ENCODE peak calls at places on chromosomes 12 and 14, in four cellular contexts. One of them, this sample, is unnamed.
A peak's percentile ranks its signal among the peaks of the same experiment; 100 is the strongest.

GRCh38 chr14:68978550-68978911 is 571 bp downstream of the ACTN1 start:
- DNase-seq in left ventricle myocardium inferior: peak; percentile 71
- DNase-seq in spleen: peak; percentile 90
- DNase-seq in mucosa of descending colon: peak; percentile 78
- DNase-seq in this sample: peak; percentile 22

GRCh38 chr14:55938249-55938791 is 179.9 kb upstream of the PELI2 start:
- DNase-seq in left ventricle myocardium inferior: peak; percentile 55
- DNase-seq in spleen: no peak
- DNase-seq in mucosa of descending colon: no peak
- DNase-seq in this sample: no peak

GRCh38 chr12:71440393-71441349 is 1.1 kb downstream of the LGR5 start:
- DNase-seq in left ventricle myocardium inferior: no peak
- DNase-seq in spleen: peak; percentile 62
- DNase-seq in mucosa of descending colon: peak; percentile 54
- DNase-seq in this sample: no peak

GRCh38 chr12:91704446-91704845 is 441.2 kb downstream of the BTG1 start:
- DNase-seq in left ventricle myocardium inferior: no peak
- DNase-seq in spleen: no peak
- DNase-seq in mucosa of descending colon: no peak
- DNase-seq in this sample: no peak

GRCh38 chr12:128786741-128787391 is 36.9 kb downstream of the SLC15A4 start:
- DNase-seq in left ventricle myocardium inferior: no peak
- DNase-seq in spleen: no peak
- DNase-seq in mucosa of descending colon: no peak
- DNase-seq in this sample: no peak

GRCh38 chr14:23470947-23471346 is 1.4 kb downstream of the NGDN start:
- DNase-seq in left ventricle myocardium inferior: no peak
- DNase-seq in spleen: no peak
- DNase-seq in mucosa of descending colon: no peak
- DNase-seq in this sample: no peak

GRCh38 chr12:89040146-89040964 is 311.9 kb downstream of the DUSP6 start:
- DNase-seq in left ventricle myocardium inferior: no peak
- DNase-seq in spleen: peak; percentile 91
- DNase-seq in mucosa of descending colon: peak; percentile 71
- DNase-seq in this sample: no peak

GRCh38 chr14:99199854-99200653 is 71.9 kb downstream of the BCL11B start:
- DNase-seq in left ventricle myocardium inferior: peak; percentile 53
- DNase-seq in spleen: no peak
- DNase-seq in mucosa of descending colon: no peak
- DNase-seq in this sample: no peak

GRCh38 chr14:93301821-93302447 is 30.9 kb downstream of the BTBD7 start:
- DNase-seq in left ventricle myocardium inferior: no peak
- DNase-seq in spleen: no peak
- DNase-seq in mucosa of descending colon: no peak
- DNase-seq in this sample: no peak

GRCh38 chr12:100435948-100436347 is 37.7 kb upstream of the NR1H4 start:
- DNase-seq in left ventricle myocardium inferior: no peak
- DNase-seq in spleen: no peak
- DNase-seq in mucosa of descending colon: no peak
- DNase-seq in this sample: no peak

GRCh38 chr12:51942501-51943000 is 8.9 kb upstream of the ACVR1B start:
- DNase-seq in left ventricle myocardium inferior: no peak
- DNase-seq in spleen: no peak
- DNase-seq in mucosa of descending colon: no peak
- DNase-seq in this sample: no peak

GRCh38 chr12:106205208-106206069 is 42.4 kb downstream of the CKAP4 start:
- DNase-seq in left ventricle myocardium inferior: peak; percentile 68
- DNase-seq in spleen: peak; percentile 46
- DNase-seq in mucosa of descending colon: no peak
- DNase-seq in this sample: no peak

GRCh38 chr14:60195179-60195810 is 30.1 kb upstream of the DHRS7 start:
- DNase-seq in left ventricle myocardium inferior: no peak
- DNase-seq in spleen: no peak
- DNase-seq in mucosa of descending colon: no peak
- DNase-seq in this sample: no peak
- TF ChIP-seq CTCF in left ventricle myocardium inferior: peak; percentile 54
- TF ChIP-seq CTCF in spleen: no peak
- TF ChIP-seq CTCF in mucosa of descending colon: no peak
- TF ChIP-seq CTCF in this sample: no peak

GRCh38 chr14:54565236-54566151 is 1.4 kb upstream of the SAMD4A start:
- DNase-seq in left ventricle myocardium inferior: peak; percentile 96
- DNase-seq in spleen: peak; percentile 95
- DNase-seq in mucosa of descending colon: peak; percentile 94
- DNase-seq in this sample: peak; percentile 75
- TF ChIP-seq CTCF in left ventricle myocardium inferior: peak; percentile 50
- TF ChIP-seq CTCF in spleen: peak; percentile 13
- TF ChIP-seq CTCF in mucosa of descending colon: no peak
- TF ChIP-seq CTCF in this sample: no peak

GRCh38 chr12:4997939-4998338 is 45.7 kb upstream of the KCNA5 start:
- DNase-seq in left ventricle myocardium inferior: no peak
- DNase-seq in spleen: no peak
- DNase-seq in mucosa of descending colon: no peak
- DNase-seq in this sample: no peak

GRCh38 chr12:5000204-5000603 is 43.5 kb upstream of the KCNA5 start:
- DNase-seq in left ventricle myocardium inferior: no peak
- DNase-seq in spleen: peak; percentile 20
- DNase-seq in mucosa of descending colon: no peak
- DNase-seq in this sample: no peak

GRCh38 chr12:5000658-5001390 is 42.9 kb upstream of the KCNA5 start:
- DNase-seq in left ventricle myocardium inferior: no peak
- DNase-seq in spleen: no peak
- DNase-seq in mucosa of descending colon: no peak
- DNase-seq in this sample: no peak

DNA sequence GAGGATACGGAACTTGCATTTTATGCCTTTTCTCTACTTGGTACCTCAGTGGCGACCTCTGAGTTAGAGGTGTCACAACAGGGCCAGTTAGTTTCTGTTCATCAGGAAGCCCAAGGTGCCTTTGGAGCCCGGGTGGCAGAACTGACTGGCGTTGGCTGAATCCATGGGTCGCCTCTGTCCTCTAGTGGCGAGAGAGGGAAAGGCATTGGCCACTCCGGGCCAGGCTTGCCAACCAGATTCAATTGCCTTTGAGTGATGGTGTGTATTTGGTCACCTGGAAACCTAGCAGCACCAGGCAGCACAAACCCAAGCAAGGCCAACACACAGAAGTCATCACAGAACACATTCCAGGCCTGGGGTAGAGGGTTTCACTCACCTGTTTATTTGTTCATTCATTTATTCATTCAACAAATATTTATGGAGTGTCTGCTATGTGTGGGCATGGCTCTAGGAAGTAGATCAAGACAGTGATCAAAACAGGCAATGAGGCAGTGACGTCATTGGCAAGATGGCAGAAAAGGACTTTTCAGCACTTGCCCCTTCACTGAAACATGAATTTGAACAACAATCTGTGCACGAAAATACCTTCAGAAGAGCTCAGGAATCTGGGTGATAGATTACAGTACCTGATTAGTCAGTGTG is 40.5 kb upstream of the KCNA5 start:
- DNase-seq in left ventricle myocardium inferior: peak; percentile 54
- DNase-seq in spleen: peak; percentile 79
- DNase-seq in mucosa of descending colon: no peak
- DNase-seq in this sample: peak; percentile 36
- TF ChIP-seq CTCF in left ventricle myocardium inferior: peak; percentile 94
- TF ChIP-seq CTCF in spleen: peak; percentile 81
- TF ChIP-seq CTCF in mucosa of descending colon: peak; percentile 77
- TF ChIP-seq CTCF in this sample: peak; percentile 56

GRCh38 chr14:89936654-89937185 is 17.8 kb downstream of the EFCAB11 start:
- DNase-seq in left ventricle myocardium inferior: no peak
- DNase-seq in spleen: no peak
- DNase-seq in mucosa of descending colon: no peak
- DNase-seq in this sample: no peak
- TF ChIP-seq CTCF in left ventricle myocardium inferior: no peak
- TF ChIP-seq CTCF in spleen: no peak
- TF ChIP-seq CTCF in mucosa of descending colon: no peak
- TF ChIP-seq CTCF in this sample: no peak

GRCh38 chr14:75673345-75673744 is 12.3 kb downstream of the TTLL5 start:
- DNase-seq in left ventricle myocardium inferior: no peak
- DNase-seq in spleen: no peak
- DNase-seq in mucosa of descending colon: no peak
- DNase-seq in this sample: no peak

GRCh38 chr14:75672588-75673192 is 11.6 kb downstream of the TTLL5 start:
- DNase-seq in left ventricle myocardium inferior: no peak
- DNase-seq in spleen: no peak
- DNase-seq in mucosa of descending colon: no peak
- DNase-seq in this sample: no peak

GRCh38 chr14:75675265-75675960 is 14.4 kb downstream of the TTLL5 start:
- DNase-seq in left ventricle myocardium inferior: no peak
- DNase-seq in spleen: no peak
- DNase-seq in mucosa of descending colon: no peak
- DNase-seq in this sample: no peak
- TF ChIP-seq CTCF in left ventricle myocardium inferior: no peak
- TF ChIP-seq CTCF in spleen: no peak
- TF ChIP-seq CTCF in mucosa of descending colon: no peak
- TF ChIP-seq CTCF in this sample: no peak

GRCh38 chr14:31266437-31267331 is 59.1 kb upstream of the HECTD1 start:
- DNase-seq in left ventricle myocardium inferior: no peak
- DNase-seq in spleen: no peak
- DNase-seq in mucosa of descending colon: no peak
- DNase-seq in this sample: no peak

GRCh38 chr14:31268216-31268615 is 60.6 kb upstream of the HECTD1 start:
- DNase-seq in left ventricle myocardium inferior: no peak
- DNase-seq in spleen: no peak
- DNase-seq in mucosa of descending colon: no peak
- DNase-seq in this sample: no peak

GRCh38 chr14:31271648-31272047 is 64.1 kb upstream of the HECTD1 start:
- DNase-seq in left ventricle myocardium inferior: no peak
- DNase-seq in spleen: no peak
- DNase-seq in mucosa of descending colon: no peak
- DNase-seq in this sample: no peak

GRCh38 chr14:31269599-31270195 is 62.1 kb upstream of the HECTD1 start:
- DNase-seq in left ventricle myocardium inferior: no peak
- DNase-seq in spleen: no peak
- DNase-seq in mucosa of descending colon: no peak
- DNase-seq in this sample: no peak

DNA sequence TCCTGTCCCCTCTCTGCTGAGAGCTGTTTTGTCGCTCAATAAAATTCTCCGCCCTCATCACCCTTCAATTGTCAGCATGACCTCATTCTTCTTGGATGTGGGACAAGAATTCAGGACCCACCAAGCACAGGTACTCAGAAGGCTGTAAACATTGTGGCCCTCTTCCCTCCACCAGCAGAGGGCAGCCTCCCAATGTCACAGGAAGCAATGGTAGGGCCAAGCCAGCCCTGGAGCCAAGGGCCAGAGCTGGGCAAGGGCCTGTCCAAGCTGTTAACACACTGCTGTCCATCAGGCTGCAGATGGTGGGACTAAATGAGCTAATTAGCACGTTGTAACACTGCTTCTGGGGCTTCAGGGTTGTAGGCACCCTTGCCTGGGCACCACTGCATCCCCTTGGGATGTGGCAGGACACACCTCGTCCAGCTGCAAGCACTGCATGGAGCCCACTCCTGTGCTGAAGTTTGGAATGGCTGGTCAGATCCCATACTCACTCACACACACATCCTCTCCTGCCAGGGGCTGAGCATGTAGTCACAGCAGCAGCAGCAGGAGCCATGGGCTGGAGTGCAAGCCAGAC is 62.7 kb upstream of the HECTD1 start:
- DNase-seq in left ventricle myocardium inferior: no peak
- DNase-seq in spleen: no peak
- DNase-seq in mucosa of descending colon: no peak
- DNase-seq in this sample: no peak
- TF ChIP-seq CTCF in left ventricle myocardium inferior: peak; percentile 10
- TF ChIP-seq CTCF in spleen: no peak
- TF ChIP-seq CTCF in mucosa of descending colon: no peak
- TF ChIP-seq CTCF in this sample: no peak

DNA sequence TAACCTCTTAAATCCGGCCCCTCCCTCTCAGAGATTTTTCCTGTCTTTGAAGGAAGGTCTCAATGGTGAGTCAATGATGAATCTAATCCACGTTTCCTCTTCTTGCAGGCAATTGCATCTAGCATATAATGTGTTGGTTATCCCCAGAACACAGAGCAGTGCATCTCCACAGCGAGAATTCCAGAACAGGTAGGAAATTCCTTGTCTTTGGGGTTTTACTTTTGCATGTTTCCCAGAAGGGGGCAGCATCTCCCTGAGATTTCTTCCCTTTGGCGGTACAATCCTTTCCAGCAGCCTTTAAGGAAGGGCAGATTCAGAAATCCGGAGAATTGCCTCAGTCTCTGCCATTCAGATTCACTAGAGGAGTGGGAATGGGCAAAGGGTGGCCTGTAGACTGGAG is 128.0 kb downstream of the KCNA5 start:
- DNase-seq in left ventricle myocardium inferior: no peak
- DNase-seq in spleen: no peak
- DNase-seq in mucosa of descending colon: no peak
- DNase-seq in this sample: no peak
- TF ChIP-seq CTCF in left ventricle myocardium inferior: peak; percentile 67
- TF ChIP-seq CTCF in spleen: peak; percentile 23
- TF ChIP-seq CTCF in mucosa of descending colon: peak; percentile 33
- TF ChIP-seq CTCF in this sample: no peak

GRCh38 chr12:57090456-57090855 is 1.5 kb downstream of the NAB2 start:
- DNase-seq in left ventricle myocardium inferior: no peak
- DNase-seq in spleen: no peak
- DNase-seq in mucosa of descending colon: no peak
- DNase-seq in this sample: no peak

GRCh38 chr12:57091633-57092528 is 3.0 kb downstream of the NAB2 start:
- DNase-seq in left ventricle myocardium inferior: no peak
- DNase-seq in spleen: no peak
- DNase-seq in mucosa of descending colon: no peak
- DNase-seq in this sample: no peak

GRCh38 chr12:57089259-57090245 is 638 bp downstream of the NAB2 start:
- DNase-seq in left ventricle myocardium inferior: peak; percentile 83
- DNase-seq in spleen: peak; percentile 89
- DNase-seq in mucosa of descending colon: peak; percentile 86
- DNase-seq in this sample: peak; percentile 59

GRCh38 chr12:57092529-57092862 is 3.6 kb downstream of the NAB2 start:
- DNase-seq in left ventricle myocardium inferior: no peak
- DNase-seq in spleen: no peak
- DNase-seq in mucosa of descending colon: no peak
- DNase-seq in this sample: no peak

DNA sequence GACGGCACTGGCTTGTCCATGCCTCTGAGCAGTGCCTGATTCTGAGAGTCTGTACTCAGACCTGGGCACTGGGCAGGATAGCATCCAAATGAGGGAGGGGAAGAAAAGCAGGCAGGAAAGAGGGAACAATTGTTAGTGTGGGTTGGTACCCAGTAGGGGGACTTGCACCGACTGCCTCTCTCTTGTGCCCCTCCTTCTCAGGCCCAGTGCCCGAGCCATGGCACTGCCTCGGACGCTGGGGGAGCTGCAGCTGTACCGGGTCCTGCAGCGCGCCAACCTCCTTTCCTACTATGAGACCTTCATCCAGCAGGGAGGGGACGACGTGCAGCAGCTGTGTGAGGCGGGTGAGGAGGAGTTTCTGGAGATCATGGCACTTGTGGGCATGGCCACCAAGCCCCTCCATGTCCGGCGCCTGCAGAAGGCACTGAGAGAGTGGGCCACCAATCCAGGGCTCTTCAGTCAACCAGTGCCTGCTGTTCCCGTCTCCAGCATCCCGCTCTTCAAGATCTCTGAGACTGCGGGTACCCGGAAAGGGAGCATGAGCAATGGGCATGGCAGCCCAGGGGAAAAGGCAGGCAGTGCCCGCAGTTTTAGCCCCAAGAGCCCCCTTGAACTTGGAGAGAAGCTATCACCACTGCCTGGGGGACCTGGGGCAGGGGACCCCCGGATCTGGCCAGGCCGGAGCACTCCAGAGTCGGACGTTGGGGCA is 2.2 kb downstream of the NAB2 start:
- DNase-seq in left ventricle myocardium inferior: no peak
- DNase-seq in spleen: no peak
- DNase-seq in mucosa of descending colon: no peak
- DNase-seq in this sample: no peak
- TF ChIP-seq CTCF in left ventricle myocardium inferior: peak; percentile 8
- TF ChIP-seq CTCF in spleen: no peak
- TF ChIP-seq CTCF in mucosa of descending colon: no peak
- TF ChIP-seq CTCF in this sample: no peak

GRCh38 chr12:27821259-27821973 is 41.4 kb upstream of the MANSC4 start:
- DNase-seq in left ventricle myocardium inferior: no peak
- DNase-seq in spleen: no peak
- DNase-seq in mucosa of descending colon: no peak
- DNase-seq in this sample: peak; percentile 24
- TF ChIP-seq CTCF in left ventricle myocardium inferior: peak; percentile 85
- TF ChIP-seq CTCF in spleen: peak; percentile 80
- TF ChIP-seq CTCF in mucosa of descending colon: peak; percentile 57
- TF ChIP-seq CTCF in this sample: peak; percentile 43